ENCODE peak calls at places on chromosome 4, in five cellular contexts. F is CD4-positive, alpha-beta T cell; B is kidney; W is GM10248; X is psoas muscle. I is an unnamed sample.

GRCh38 chr4:159307929-159308328 is 205.1 kb downstream of the RAPGEF2 start:
- DNase-seq in B (no peak), W (no peak), X (no peak), F (no peak), I (no peak)

GRCh38 chr4:1345905-1346780 is 865 bp upstream of the UVSSA start:
- DNase-seq in W (peak; percentile 57), X (peak; percentile 75), F (peak; percentile 80), B (peak; percentile 89), I (peak; percentile 61)

GRCh38 chr4:17327587-17327986 is 184.3 kb downstream of the QDPR start:
- DNase-seq in F (no peak), B (no peak), W (no peak), X (no peak), I (no peak)

GRCh38 chr4:176999943-177000543 is 207.3 kb upstream of the VEGFC start:
- DNase-seq in W (no peak), B (no peak), X (no peak), F (no peak), I (no peak)

GRCh38 chr4:7719354-7720174 is 220.1 kb downstream of the AFAP1 start:
- DNase-seq in W (peak; percentile 82), X (peak; percentile 76), B (no peak), F (peak; percentile 28), I (peak; percentile 89)

GRCh38 chr4:90030953-90031352 is 96.2 kb upstream of the CCSER1 start:
- DNase-seq in B (no peak), W (no peak), F (no peak), X (no peak), I (no peak)

GRCh38 chr4:94488667-94489066 is 36.9 kb downstream of the PDLIM5 start:
- DNase-seq in W (no peak), X (no peak), F (no peak), B (no peak), I (no peak)

GRCh38 chr4:76784237-76784636 is 113.7 kb downstream of the SOWAHB start:
- DNase-seq in W (no peak), B (no peak), X (no peak), F (no peak), I (no peak)

GRCh38 chr4:6751611-6752485 is 30.7 kb upstream of the KIAA0232 start:
- DNase-seq in W (no peak), X (no peak), B (no peak), F (no peak), I (no peak)

GRCh38 chr4:139676913-139677585 is 11.4 kb downstream of the MGST2 start:
- DNase-seq in F (no peak), B (no peak), W (no peak), X (no peak), I (no peak)

GRCh38 chr4:127586922-127587571 is 45.7 kb upstream of the INTU start:
- DNase-seq in W (peak; percentile 43), B (no peak), F (no peak), X (no peak), I (peak; percentile 36)

GRCh38 chr4:158710814-158711213 is 12.4 kb downstream of the PPID start:
- DNase-seq in W (no peak), B (no peak), F (no peak), X (no peak), I (no peak)

GRCh38 chr4:118835896-118836762 is at the start of gene SEC24D:
- DNase-seq in F (peak; percentile 61), X (peak; percentile 95), W (peak; percentile 97), B (peak; percentile 96), I (peak; percentile 95)

GRCh38 chr4:80161413-80162058 is 35.8 kb upstream of the PRDM8 start:
- DNase-seq in B (no peak), W (no peak), F (no peak), X (no peak), I (no peak)

GRCh38 chr4:181959121-181959520 is 284.1 kb upstream of the TENM3 start:
- DNase-seq in X (no peak), B (no peak), F (no peak), W (no peak), I (no peak)

GRCh38 chr4:73127839-73128448 is 58.4 kb upstream of the COX18 start:
- DNase-seq in X (no peak), F (peak; percentile 9), W (no peak), B (no peak), I (peak; percentile 10)

DNA sequence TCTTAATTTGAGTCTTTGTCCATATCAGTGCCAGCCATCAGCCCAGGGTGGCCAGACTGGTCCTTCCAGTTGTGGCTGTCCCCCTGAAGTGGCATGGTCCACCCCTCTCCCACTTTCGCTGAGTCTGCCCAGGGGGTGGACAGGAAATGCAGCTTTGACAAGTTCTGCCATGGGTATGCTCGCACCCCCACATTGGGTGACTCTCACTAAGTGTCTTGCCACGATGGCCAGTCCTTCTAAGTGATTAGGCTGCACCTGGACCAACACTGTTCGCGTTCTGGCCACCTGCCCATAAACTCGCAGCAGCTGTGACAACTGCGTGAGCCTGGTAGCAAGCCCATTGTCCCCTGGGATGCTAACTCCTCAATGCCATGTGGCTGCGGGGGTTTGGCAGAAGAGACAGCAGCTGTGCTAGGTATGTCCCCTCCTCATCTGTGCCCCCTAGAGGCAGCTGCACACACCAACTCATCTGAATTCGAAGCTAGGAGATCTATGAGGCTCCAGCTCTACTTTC is 10.0 kb upstream of the LNX1 start:
- DNase-seq in W (peak; percentile 36), B (peak; percentile 70), F (no peak), X (peak; percentile 62), I (peak; percentile 26)
- TF ChIP-seq CTCF in W (peak; percentile 32), B (peak; percentile 30), F (no peak), X (no peak), I (peak; percentile 49)

GRCh38 chr4:113979157-113979972 is at the start of gene ARSJ:
- DNase-seq in B (peak; percentile 87), X (peak; percentile 67), F (no peak), W (peak; percentile 17), I (peak; percentile 38)
- TF ChIP-seq CTCF in B (no peak), X (no peak), F (no peak), W (no peak), I (no peak)

DNA sequence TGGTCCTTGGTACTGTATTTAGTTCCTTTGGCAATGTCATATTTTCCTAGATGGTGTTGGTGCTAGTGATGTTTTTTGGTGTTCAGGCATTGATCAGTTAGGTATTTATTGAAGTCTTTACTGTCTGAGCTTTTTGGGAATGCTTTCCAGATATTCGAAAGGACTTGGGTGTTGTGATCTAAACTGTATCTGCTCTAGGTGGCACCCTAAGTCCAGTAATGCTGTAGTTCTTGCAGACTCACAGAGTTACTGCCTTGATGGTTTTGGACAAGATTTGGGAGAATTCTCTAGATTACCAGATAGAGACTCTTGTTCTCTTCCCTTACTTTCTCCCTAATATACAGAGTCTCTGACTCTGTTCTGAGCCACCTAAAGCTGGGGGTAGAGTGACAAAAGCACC is 513.6 kb upstream of the PITX2 start:
- DNase-seq in W (no peak), F (no peak), B (no peak), X (no peak), I (no peak)
- TF ChIP-seq CTCF in W (no peak), F (no peak), B (no peak), X (peak; percentile 16), I (no peak)

DNA sequence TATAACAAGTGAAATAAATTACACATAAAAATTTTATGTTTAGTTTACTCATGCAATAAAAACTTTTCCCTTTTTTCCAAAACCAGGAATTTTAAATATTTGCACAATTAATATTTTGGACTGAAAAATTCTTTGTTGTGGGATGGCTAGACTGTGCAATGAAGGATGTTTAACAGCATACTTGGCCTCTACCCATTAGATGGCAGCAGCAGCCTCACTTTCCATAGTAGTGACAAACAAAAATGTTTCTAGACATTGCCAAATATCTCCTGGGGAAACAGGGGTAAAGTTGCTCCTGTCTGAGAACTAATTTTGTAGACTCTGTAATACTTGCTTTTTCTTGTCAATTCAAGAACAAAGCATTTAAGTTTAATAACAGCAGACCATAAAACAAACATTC is 49.8 kb downstream of the SCLT1 start:
- DNase-seq in B (no peak), W (no peak), F (no peak), X (no peak), I (no peak)
- TF ChIP-seq CTCF in B (no peak), W (no peak), F (no peak), X (no peak), I (peak; percentile 22)

GRCh38 chr4:126404549-126404948 is 1089.8 kb downstream of the FAT4 start:
- DNase-seq in W (no peak), X (no peak), F (no peak), B (no peak), I (no peak)

GRCh38 chr4:126411047-126411446 is 1096.3 kb downstream of the FAT4 start:
- DNase-seq in X (no peak), F (no peak), W (no peak), B (no peak), I (no peak)

DNA sequence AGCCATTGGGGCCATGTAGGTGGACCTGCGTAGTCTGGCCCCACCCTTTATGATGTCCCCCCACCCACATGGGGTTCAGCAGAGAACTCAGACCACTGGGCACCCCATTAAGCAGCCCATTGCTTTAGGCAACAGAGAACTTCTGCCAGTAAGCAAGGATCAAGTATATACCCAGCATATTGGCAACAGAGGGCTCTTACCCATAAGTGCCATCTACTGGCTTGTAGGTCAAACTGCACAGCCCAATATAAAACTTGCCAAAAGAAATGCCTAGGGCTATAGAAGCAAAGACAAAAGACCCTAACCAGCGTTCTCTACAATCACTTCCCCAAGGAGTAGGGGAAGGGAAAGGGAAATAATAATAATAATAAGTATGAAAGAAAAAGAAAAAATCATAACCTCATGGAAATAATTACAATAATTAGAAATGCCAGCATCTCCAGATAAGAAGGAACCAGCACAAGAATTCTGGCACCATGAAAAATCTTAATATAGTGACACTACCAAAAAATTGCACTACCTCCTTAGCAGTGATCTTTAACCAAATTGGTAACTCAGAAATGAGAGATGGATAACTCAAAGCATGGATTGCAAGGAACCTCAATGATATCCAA is 1090.7 kb downstream of the FAT4 start:
- DNase-seq in F (no peak), B (no peak), W (no peak), X (no peak), I (peak; percentile 3)
- TF ChIP-seq CTCF in F (no peak), B (peak; percentile 13), W (peak; percentile 52), X (peak; percentile 9), I (peak; percentile 64)

DNA sequence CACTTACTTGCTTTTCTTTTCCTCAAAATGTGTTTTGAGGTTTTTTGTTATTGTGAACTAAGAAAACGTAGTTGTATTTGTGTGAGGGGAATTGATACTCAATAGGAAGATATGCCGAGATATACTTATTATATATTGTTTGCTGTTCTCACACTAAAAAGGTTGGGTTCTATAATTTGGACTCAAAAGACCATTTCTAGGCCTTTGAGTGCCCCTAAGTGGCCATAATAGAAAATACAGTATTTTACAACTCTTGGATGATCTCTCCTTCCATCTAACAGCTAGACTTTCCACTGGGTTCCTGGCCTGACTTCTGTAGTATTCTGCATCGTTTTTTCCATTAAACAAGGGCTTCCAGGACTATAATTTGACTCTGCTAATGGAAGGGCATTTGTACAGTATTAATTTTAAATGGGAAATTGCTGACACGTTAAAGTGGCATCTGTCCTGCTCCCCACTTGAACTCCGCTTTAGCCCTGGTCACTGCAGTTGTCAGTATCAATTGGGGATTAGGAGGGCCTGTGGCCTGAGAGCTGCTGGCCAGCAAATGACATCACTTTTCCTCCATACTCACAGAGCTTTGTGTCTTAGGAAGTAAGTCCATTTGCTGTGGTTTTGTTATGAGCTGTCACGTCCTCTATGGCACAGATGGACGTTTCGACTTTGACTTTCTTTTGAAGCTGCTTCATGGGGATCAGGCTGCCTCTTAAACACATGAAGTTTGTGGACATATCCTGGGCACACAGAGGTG is 176.9 kb downstream of the SLIT2 start:
- DNase-seq in F (no peak), B (no peak), X (no peak), W (no peak), I (no peak)
- TF ChIP-seq CTCF in F (no peak), B (no peak), X (no peak), W (peak; percentile 17), I (peak; percentile 19)